ENCODE peak calls at places on chromosomes 16 and 17, in seven cellular contexts. W is IMR-90, A is A549, J is RWPE2, K is tibial nerve, D is neural progenitor cell, R is adrenal gland. B is an unnamed sample.
A peak's percentile ranks its signal among the peaks of the same experiment; 100 is the strongest.

GRCh38 chr16:89383095-89384003 is 107.0 kb downstream of the ANKRD11 start:
- DNase-seq in R (peak; percentile 81), J (no peak), A (peak; percentile 34), D (peak; percentile 48), W (peak; percentile 47), K (no peak), B (no peak)

GRCh38 chr17:49093131-49093530 is 39.4 kb upstream of the B4GALNT2 start:
- DNase-seq in A (no peak), D (no peak), K (no peak), J (no peak), W (no peak), R (no peak), B (no peak)

GRCh38 chr17:2871205-2871604 is 75.0 kb downstream of the RAP1GAP2 start:
- DNase-seq in W (no peak), K (no peak), R (no peak), J (no peak), D (peak; percentile 93), A (no peak), B (no peak)

GRCh38 chr17:18107971-18108370 is 585 bp upstream of the MYO15A start:
- DNase-seq in R (no peak), J (no peak), W (no peak), K (no peak), A (no peak), D (no peak), B (no peak)

GRCh38 chr17:67532326-67532871 is 155.3 kb downstream of the PITPNC1 start:
- DNase-seq in R (peak; percentile 40), K (no peak), D (no peak), W (no peak), J (no peak), A (no peak), B (no peak)

GRCh38 chr16:74455619-74456289 is 34.5 kb upstream of the CLEC18B start:
- DNase-seq in R (no peak), W (peak; percentile 33), J (peak; percentile 77), D (no peak), A (no peak), K (no peak), B (no peak)

GRCh38 chr16:58026705-58027340 is 1.3 kb downstream of the MMP15 start:
- DNase-seq in K (no peak), D (peak; percentile 66), A (no peak), R (peak; percentile 19), W (no peak), J (no peak), B (no peak)

GRCh38 chr17:50634123-50634914 is at the start of gene ABCC3:
- DNase-seq in K (no peak), W (no peak), J (no peak), R (peak; percentile 83), A (peak; percentile 87), D (peak; percentile 63), B (no peak)

GRCh38 chr16:3283525-3284447 is 495 bp downstream of the ZNF263 start:
- DNase-seq in R (no peak), D (no peak), W (no peak), K (no peak), A (no peak), J (no peak), B (no peak)

GRCh38 chr17:16374129-16374528 is 6.8 kb upstream of the UBB start:
- DNase-seq in R (no peak), D (no peak), J (no peak), A (peak; percentile 44), W (peak; percentile 75), K (peak; percentile 56), B (no peak)

GRCh38 chr16:12811441-12812198 is 7.9 kb upstream of the CPPED1 start:
- DNase-seq in W (no peak), D (no peak), K (no peak), J (no peak), A (no peak), R (no peak), B (no peak)

GRCh38 chr17:60832206-60832605 is 154.6 kb downstream of the BCAS3 start:
- DNase-seq in W (no peak), D (peak; percentile 28), A (no peak), R (no peak), K (no peak), J (no peak), B (no peak)

GRCh38 chr17:896439-896838 is 83.1 kb downstream of the NXN start:
- DNase-seq in W (peak; percentile 66), A (no peak), K (no peak), R (no peak), D (no peak), J (no peak), B (no peak)

GRCh38 chr16:56610609-56611111 is 2.3 kb downstream of the MT2A start:
- DNase-seq in D (no peak), K (no peak), J (peak; percentile 11), R (no peak), W (peak; percentile 71), A (no peak), B (no peak)

GRCh38 chr16:68575082-68575481 is 36.0 kb downstream of the ZFP90 start:
- DNase-seq in K (no peak), J (no peak), W (no peak), D (no peak), R (no peak), A (no peak), B (no peak)

GRCh38 chr16:49969356-49970030 is 55.5 kb upstream of the CNEP1R1 start:
- DNase-seq in R (no peak), W (no peak), J (no peak), K (no peak), A (no peak), D (peak; percentile 35), B (no peak)

GRCh38 chr17:72487731-72488325 is 367.0 kb downstream of the SOX9 start:
- DNase-seq in J (no peak), R (no peak), K (no peak), A (no peak), D (no peak), W (no peak), B (no peak)

GRCh38 chr16:87698676-87699179 is 67.1 kb downstream of the KLHDC4 start:
- DNase-seq in K (no peak), A (no peak), J (no peak), D (no peak), R (no peak), W (no peak), B (no peak)

GRCh38 chr17:82645516-82645915 is 2.7 kb downstream of the WDR45B start:
- DNase-seq in K (no peak), A (no peak), D (no peak), W (peak; percentile 50), R (no peak), J (no peak), B (no peak)

GRCh38 chr16:6482861-6483530 is 849.6 kb upstream of the RBFOX1 start:
- DNase-seq in K (no peak), J (no peak), A (no peak), D (no peak), W (no peak), R (no peak), B (no peak)

GRCh38 chr17:56914641-56915263 is 903 bp upstream of the TRIM25 start:
- DNase-seq in D (no peak), J (no peak), R (no peak), A (peak; percentile 17), K (no peak), W (no peak), B (no peak)

DNA sequence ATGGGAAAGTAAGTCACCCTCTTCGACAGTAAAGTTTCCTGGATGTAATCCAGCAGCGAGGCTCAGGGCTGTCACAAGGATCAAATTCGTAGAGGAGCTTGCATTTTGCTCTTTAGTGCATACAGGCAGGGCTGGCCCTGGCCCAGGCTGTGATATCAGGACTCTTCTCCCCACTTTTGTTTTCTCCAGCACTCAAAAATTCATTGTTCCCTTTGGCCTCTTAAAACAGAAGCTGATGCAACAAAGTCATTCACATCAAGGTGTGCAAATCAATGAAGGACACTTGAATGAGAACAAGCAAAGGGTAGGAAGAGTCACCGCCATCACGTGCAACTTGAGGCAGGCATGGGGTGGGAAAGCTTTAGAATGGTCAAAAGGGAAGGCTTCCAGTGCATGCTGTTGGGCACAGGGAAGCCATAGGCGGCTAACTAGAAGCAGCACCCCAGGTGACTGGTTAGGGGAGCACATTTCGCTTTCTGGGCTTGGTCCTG is 7.7 kb downstream of the SLC13A2 start:
- DNase-seq in R (no peak), A (no peak), D (no peak), K (no peak), J (no peak), W (no peak), B (no peak)
- TF ChIP-seq CTCF in R (no peak), A (no peak), D (no peak), K (no peak), J (no peak), W (no peak), B (no peak)

GRCh38 chr16:67415872-67416793 is at the start of gene ZDHHC1:
- DNase-seq in A (peak; percentile 78), D (peak; percentile 89), K (no peak), R (peak; percentile 73), W (peak; percentile 61), J (no peak), B (no peak)
- TF ChIP-seq CTCF in A (peak; percentile 70), D (peak; percentile 75), K (peak; percentile 62), R (peak; percentile 24), W (peak; percentile 57), J (peak; percentile 90), B (peak; percentile 30)

DNA sequence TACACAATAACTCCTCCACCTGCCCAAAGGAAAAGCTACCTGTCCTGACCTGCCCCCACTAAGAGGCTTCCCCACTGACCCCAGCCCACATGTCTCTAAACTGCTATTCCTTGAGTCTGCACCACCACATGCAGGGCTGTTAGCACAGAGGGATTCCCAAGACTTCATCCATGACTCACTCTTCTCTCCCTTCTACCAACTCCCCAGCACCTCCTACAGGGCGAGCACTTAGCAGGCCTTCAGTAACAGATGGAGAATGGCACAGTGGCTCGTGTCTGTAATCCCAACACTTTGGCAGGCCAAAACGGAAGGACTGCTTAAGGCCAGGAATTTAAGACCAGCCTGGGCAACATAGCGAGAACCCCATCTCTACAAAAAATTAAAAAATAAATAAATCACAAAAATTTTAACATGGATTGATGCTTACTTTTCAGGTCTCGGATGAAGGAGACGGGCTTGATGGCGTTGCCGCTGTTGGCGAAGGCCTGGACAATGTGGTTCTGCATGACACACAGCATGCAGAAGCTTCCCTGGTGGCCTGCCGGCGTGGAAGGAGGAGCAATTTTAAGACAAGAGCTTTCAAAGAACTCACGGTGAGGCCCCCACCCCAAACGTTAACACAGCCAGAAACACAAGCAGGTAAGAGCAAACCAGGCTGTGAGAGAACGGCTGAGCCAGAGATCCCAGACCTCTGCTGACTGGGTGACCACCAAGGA is 12.0 kb downstream of the USP36 start:
- DNase-seq in K (no peak), J (no peak), D (peak; percentile 24), R (no peak), W (peak; percentile 78), A (peak; percentile 67), B (no peak)
- TF ChIP-seq CTCF in K (no peak), J (peak; percentile 31), D (peak; percentile 10), R (no peak), W (peak; percentile 65), A (peak; percentile 26), B (peak; percentile 28)

DNA sequence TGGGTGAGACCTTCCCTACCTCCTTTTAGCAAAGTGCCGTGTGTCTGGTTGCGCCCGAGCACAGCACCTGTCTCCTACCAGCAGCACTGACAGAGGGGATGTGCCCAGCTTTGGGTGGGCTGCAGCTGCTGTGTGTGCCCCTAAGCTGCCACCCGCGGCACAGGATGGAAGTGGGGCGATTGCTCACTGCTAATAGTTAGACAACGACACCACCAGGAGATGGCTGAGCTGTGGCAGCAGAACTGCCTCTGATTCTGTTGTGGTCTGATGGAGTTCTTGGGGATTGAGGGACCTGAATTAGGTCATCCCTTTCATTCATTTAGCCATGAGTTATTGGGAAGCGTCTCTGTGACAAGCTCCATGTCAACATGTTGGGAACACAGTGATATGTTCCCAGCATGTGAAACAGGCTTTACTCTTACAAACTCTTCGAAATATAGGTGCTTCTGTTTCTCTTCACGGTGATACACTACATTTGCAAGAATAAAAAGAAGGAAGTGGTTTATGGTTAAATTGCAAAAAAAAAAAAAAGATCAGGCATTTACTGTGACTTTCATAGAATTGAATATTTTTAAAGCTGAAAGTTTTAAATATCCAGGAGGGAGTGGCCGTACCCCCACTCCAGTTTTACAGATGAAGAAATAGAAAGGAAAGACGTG is 184.4 kb downstream of the MAF start:
- DNase-seq in D (no peak), A (no peak), J (no peak), K (no peak), W (no peak), R (no peak), B (no peak)
- TF ChIP-seq CTCF in D (no peak), A (no peak), J (no peak), K (no peak), W (no peak), R (no peak), B (no peak)